ENCODE peak calls at places on chromosomes 5 and 9, in four cellular contexts. M is HCT116, N is GM20000, V is neural progenitor cell. U is an unnamed sample.

GRCh38 chr5:135242496-135243193 is 156.4 kb downstream of the MACROH2A1 start:
- DNase-seq in M (no peak), N (no peak), V (no peak), U (no peak)

GRCh38 chr5:71932649-71933338 is 174.5 kb upstream of the MAP1B start:
- DNase-seq in M (peak), N (no peak), V (peak), U (peak)

GRCh38 chr9:136267261-136268111 is 21.9 kb upstream of the QSOX2 start:
- DNase-seq in M (peak), N (peak), V (peak), U (peak)

GRCh38 chr5:93249651-93250289 is 331.2 kb downstream of the NR2F1-AS1 start:
- DNase-seq in M (peak), N (no peak), V (no peak), U (peak)

GRCh38 chr9:33388110-33388994 is 14.0 kb downstream of the AQP7 start:
- DNase-seq in M (no peak), N (no peak), V (peak), U (no peak)

GRCh38 chr9:88532320-88532719 is 2.7 kb upstream of the NXNL2 start:
- DNase-seq in M (no peak), N (no peak), V (peak), U (no peak)

GRCh38 chr5:135249658-135250057 is 149.4 kb downstream of the MACROH2A1 start:
- DNase-seq in M (no peak), N (no peak), V (no peak), U (no peak)

GRCh38 chr5:52956014-52956413 is 33.1 kb upstream of the ITGA2 start:
- DNase-seq in M (no peak), N (no peak), V (no peak), U (no peak)

GRCh38 chr5:139646912-139647391 is 1.2 kb upstream of the CXXC5 start:
- DNase-seq in M (no peak), N (no peak), V (peak), U (no peak)

GRCh38 chr9:119838210-119838609 is 469.0 kb upstream of the BRINP1 start:
- DNase-seq in M (no peak), N (no peak), V (no peak), U (no peak)

GRCh38 chr5:76180817-76181805 is 97.9 kb downstream of the SV2C start:
- DNase-seq in M (no peak), N (no peak), V (no peak), U (no peak)

GRCh38 chr9:86274821-86275643 is 7.3 kb downstream of the ISCA1 start:
- DNase-seq in M (no peak), N (no peak), V (no peak), U (no peak)
- TF ChIP-seq CTCF in M (no peak), N (no peak), V (no peak), U (no peak)

DNA sequence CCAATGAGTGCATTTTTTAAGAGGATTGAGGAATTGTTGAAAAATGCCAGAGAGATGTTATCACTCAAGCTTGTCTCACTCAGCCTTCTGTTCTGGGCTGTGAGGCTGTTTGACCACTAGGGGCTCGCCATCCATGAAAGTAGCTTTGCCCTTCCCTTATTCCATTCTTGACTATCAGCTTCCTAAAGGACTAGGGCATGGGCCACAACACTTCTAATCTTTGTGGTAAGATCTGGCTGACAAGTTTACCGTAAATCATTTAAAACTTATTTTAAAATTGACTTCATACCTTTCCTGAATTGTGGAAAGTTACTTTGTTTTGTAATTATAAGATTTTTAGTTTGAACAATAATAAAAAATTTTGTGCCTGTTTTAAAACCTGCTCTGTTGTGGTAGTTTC is 49.5 kb downstream of the TJP2 start:
- DNase-seq in M (peak), N (peak), V (peak), U (peak)
- TF ChIP-seq CTCF in M (peak), N (peak), V (peak), U (peak)

DNA sequence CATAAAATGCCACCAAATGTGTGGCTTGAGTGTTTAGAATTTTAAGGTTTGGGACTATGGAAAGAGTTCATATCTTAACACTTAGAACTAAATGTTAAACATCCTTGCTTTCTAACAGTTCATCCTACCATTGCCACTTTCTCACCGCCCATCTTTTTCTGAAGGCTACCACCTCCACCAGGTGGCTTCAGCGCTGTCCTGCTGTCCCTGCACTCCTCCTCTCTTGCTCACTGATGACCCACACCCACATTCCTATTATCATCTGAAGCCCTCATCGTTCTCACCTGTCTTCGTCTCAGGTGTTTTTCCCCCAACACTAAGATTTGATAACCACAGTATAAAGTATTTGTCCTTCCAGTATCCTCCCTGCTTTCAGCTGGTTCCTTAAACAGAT is 7.4 kb downstream of the MEGF10 start:
- DNase-seq in M (no peak), N (no peak), V (no peak), U (no peak)
- TF ChIP-seq CTCF in M (no peak), N (no peak), V (peak), U (no peak)

GRCh38 chr9:108272350-108272899 is 583.4 kb downstream of the ACTL7B start:
- DNase-seq in M (peak), N (peak), V (peak), U (peak)
- TF ChIP-seq CTCF in M (peak), N (peak), V (peak), U (peak)

GRCh38 chr9:123871781-123872180 is 58.1 kb downstream of the DENND1A start:
- DNase-seq in M (no peak), N (no peak), V (peak), U (no peak)
- TF ChIP-seq CTCF in M (no peak), N (no peak), V (peak), U (no peak)

GRCh38 chr9:126148523-126148870 is 178.1 kb upstream of the MVB12B start:
- DNase-seq in M (no peak), N (no peak), V (no peak), U (no peak)
- TF ChIP-seq CTCF in M (no peak), N (no peak), V (no peak), U (no peak)

DNA sequence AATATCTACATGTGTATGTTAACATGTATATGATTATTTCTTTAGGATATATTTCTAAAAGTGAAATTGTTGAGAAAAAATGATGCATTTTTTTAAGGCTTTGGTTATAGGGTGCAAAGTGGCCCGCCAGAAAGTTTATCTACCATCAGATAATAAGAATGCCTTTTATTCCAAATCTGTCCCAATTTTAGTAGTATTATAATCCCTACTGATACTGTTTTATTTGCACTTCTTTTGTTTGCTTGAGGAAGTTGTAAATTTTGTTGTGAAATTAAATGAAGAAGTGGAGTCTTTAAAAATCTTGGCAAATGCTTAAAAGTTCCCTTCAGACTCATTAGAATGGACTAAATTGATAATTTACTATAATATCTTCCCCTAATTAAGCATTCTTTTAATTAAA is 73.0 kb downstream of the NIPBL start:
- DNase-seq in M (no peak), N (no peak), V (no peak), U (no peak)
- TF ChIP-seq CTCF in M (no peak), N (no peak), V (no peak), U (no peak)

DNA sequence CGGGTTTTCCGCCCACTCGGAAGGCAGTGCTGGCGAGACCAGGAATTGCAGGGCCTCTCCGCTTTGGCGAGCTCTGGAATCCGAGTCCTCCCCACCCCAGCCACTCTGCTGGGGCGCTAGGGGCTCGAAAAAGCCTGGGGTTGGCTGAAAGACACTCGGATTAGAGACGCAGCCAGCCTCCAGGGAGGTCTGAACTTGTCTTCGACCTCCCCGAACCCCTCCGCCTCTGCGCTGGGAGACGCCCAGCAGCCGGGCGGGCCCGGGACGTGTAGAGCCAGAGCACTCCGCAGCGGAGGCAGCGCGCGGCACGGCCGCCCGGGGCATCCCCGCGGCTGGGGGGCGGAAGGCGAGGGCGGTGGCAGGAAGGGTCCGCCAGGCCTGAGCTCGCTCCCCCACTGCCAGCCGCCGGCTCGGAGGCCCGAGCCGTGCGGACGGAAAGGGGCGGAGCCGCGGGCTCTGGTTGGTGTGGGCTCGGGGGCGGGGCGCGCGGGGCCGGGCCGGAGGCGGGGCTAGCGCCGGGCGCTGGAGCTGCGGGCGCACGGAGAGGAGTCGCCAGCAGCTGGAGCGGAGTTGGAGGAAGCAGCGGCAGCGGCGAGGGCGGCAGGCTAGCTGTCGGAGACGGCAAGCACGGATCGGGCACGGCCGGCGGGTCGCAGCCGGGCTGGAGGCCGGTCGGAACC is at the start of gene PIK3R1:
- DNase-seq in M (peak), N (peak), V (peak), U (peak)
- TF ChIP-seq CTCF in M (peak), N (no peak), V (peak), U (no peak)

DNA sequence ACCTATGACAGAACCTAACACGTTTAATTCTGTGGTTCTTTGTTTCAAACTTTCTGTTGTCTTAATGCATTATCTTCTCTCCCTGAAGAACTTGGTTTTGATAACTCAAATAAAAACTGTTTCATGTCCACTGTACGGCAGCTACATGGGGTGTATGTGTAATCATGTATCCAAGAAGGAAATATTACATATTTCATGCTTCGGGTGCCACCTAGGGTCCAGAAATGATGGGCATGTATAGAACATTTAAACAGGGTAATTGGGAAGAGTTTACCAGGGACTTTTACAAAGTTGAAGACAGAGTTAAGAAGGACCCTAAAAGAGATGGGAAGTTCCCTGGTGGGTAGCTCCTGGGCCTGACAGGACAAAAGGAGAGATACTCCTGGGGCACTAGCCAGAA is 291.3 kb downstream of the FBXL7 start:
- DNase-seq in M (no peak), N (no peak), V (no peak), U (no peak)
- TF ChIP-seq CTCF in M (no peak), N (no peak), V (no peak), U (no peak)